ENCODE peak calls at places on chromosomes 11 and 22, in eight cellular contexts. P, E, D, N, F, C, A and Z are unnamed samples.

GRCh38 chr22:39431821-39432251 is 25.0 kb upstream of the MGAT3 start:
- DNase-seq in P (no peak), E (no peak), D (peak; percentile 2), N (peak; percentile 62), F (no peak), C (no peak), A (no peak), Z (no peak)

GRCh38 chr11:68946416-68947090 is 34.2 kb downstream of the MRGPRD start:
- DNase-seq in P (no peak), E (peak; percentile 12), D (peak; percentile 50), N (peak; percentile 93), F (no peak), C (no peak), A (peak; percentile 26), Z (no peak)

GRCh38 chr22:37186228-37186996 is 1.6 kb downstream of the C1QTNF6 start:
- DNase-seq in P (peak; percentile 97), E (peak; percentile 60), D (no peak), N (peak; percentile 58), F (peak; percentile 87), C (peak; percentile 68), A (peak; percentile 85), Z (peak; percentile 81)

GRCh38 chr22:45832180-45832579 is 144.8 kb downstream of the WNT7B start:
- DNase-seq in P (no peak), E (no peak), D (no peak), N (no peak), F (peak; percentile 67), C (no peak), A (no peak), Z (no peak)

GRCh38 chr22:39994046-39994565 is 648 bp upstream of the FAM83F start:
- DNase-seq in P (no peak), E (no peak), D (no peak), N (no peak), F (no peak), C (no peak), A (no peak), Z (no peak)

GRCh38 chr22:49573109-49573765 is 254.4 kb downstream of the BRD1 start:
- DNase-seq in P (no peak), E (no peak), D (no peak), N (no peak), F (no peak), C (no peak), A (no peak), Z (no peak)

GRCh38 chr11:125282596-125282914 is 118.0 kb downstream of the PKNOX2 start:
- DNase-seq in P (no peak), E (no peak), D (no peak), N (peak; percentile 25), F (no peak), C (no peak), A (no peak), Z (no peak)

GRCh38 chr11:130427049-130427388 is 1.4 kb downstream of the ADAMTS8 start:
- DNase-seq in P (no peak), E (no peak), D (no peak), N (no peak), F (no peak), C (no peak), A (no peak), Z (no peak)

GRCh38 chr11:113567867-113568266 is 92.7 kb upstream of the DRD2 start:
- DNase-seq in P (no peak), E (no peak), D (no peak), N (no peak), F (no peak), C (no peak), A (no peak), Z (no peak)

GRCh38 chr22:36540867-36541642 is 12.1 kb upstream of the EIF3D start:
- DNase-seq in P (no peak), E (peak; percentile 77), D (no peak), N (no peak), F (peak; percentile 55), C (no peak), A (no peak), Z (no peak)

GRCh38 chr22:21975273-21975672 is 7.3 kb downstream of the TOP3B start:
- DNase-seq in P (no peak), E (no peak), D (no peak), N (no peak), F (no peak), C (no peak), A (no peak), Z (no peak)

GRCh38 chr11:9815486-9816136 is 151.7 kb downstream of the SWAP70 start:
- DNase-seq in P (no peak), E (peak; percentile 40), D (no peak), N (peak; percentile 93), F (no peak), C (no peak), A (no peak), Z (no peak)

GRCh38 chr11:88475991-88476418 is 138.5 kb upstream of the CTSC start:
- DNase-seq in P (no peak), E (peak; percentile 53), D (no peak), N (peak; percentile 58), F (no peak), C (no peak), A (no peak), Z (no peak)

GRCh38 chr11:1570001-1570453 is 2.0 kb downstream of the DUSP8 start:
- DNase-seq in P (no peak), E (no peak), D (peak; percentile 59), N (no peak), F (no peak), C (no peak), A (peak; percentile 24), Z (no peak)

GRCh38 chr11:43943931-43944751 is 1.7 kb downstream of the C11orf96 start:
- DNase-seq in P (no peak), E (peak; percentile 30), D (no peak), N (peak; percentile 47), F (peak; percentile 43), C (peak; percentile 61), A (no peak), Z (no peak)

GRCh38 chr11:35163707-35164496 is 24.9 kb downstream of the CD44 start:
- DNase-seq in P (no peak), E (no peak), D (no peak), N (no peak), F (peak; percentile 65), C (peak; percentile 72), A (no peak), Z (peak; percentile 65)

GRCh38 chr22:19903031-19903430 is 38.5 kb upstream of the COMT start:
- DNase-seq in P (no peak), E (no peak), D (no peak), N (no peak), F (no peak), C (no peak), A (peak; percentile 82), Z (no peak)

GRCh38 chr11:121478226-121478894 is 25.6 kb upstream of the SORL1-AS1 start:
- DNase-seq in P (no peak), E (peak; percentile 94), D (no peak), N (no peak), F (no peak), C (no peak), A (no peak), Z (no peak)
- TF ChIP-seq EZH2phosphoT487 in P (no peak), E (no peak), D (no peak), N (no peak), F (no peak), C (no peak), A (no peak), Z (no peak)

GRCh38 chr11:90809581-90809980 is 586.7 kb upstream of the CHORDC1 start:
- DNase-seq in P (no peak), E (no peak), D (no peak), N (no peak), F (no peak), C (no peak), A (no peak), Z (no peak)

GRCh38 chr11:90805172-90805571 is 582.3 kb upstream of the CHORDC1 start:
- DNase-seq in P (no peak), E (peak; percentile 72), D (no peak), N (no peak), F (peak; percentile 9), C (no peak), A (no peak), Z (no peak)

GRCh38 chr11:90803366-90803765 is 580.5 kb upstream of the CHORDC1 start:
- DNase-seq in P (no peak), E (peak; percentile 89), D (no peak), N (no peak), F (peak; percentile 37), C (no peak), A (no peak), Z (no peak)

GRCh38 chr11:90798769-90799168 is 575.9 kb upstream of the CHORDC1 start:
- DNase-seq in P (no peak), E (no peak), D (no peak), N (no peak), F (no peak), C (no peak), A (no peak), Z (no peak)

GRCh38 chr11:90803781-90804180 is 580.9 kb upstream of the CHORDC1 start:
- DNase-seq in P (no peak), E (peak; percentile 34), D (no peak), N (no peak), F (no peak), C (no peak), A (no peak), Z (no peak)
- H3K4me2 ChIP-seq in P (peak overlapping the region; percentile 17), E (peak overlapping the region; percentile 86), D (no peak overlapping the region), N (no peak overlapping the region), F (no peak overlapping the region), C (no peak overlapping the region), A (no peak overlapping the region), Z (no peak overlapping the region)

GRCh38 chr11:132840220-132840619 is 692.1 kb downstream of the OPCML start:
- DNase-seq in P (no peak), E (no peak), D (no peak), N (no peak), F (no peak), C (no peak), A (no peak), Z (no peak)

GRCh38 chr11:132844956-132845355 is 687.3 kb downstream of the OPCML start:
- DNase-seq in P (no peak), E (peak; percentile 67), D (peak; percentile 32), N (peak; percentile 91), F (no peak), C (no peak), A (no peak), Z (no peak)

GRCh38 chr11:132840660-132841059 is 691.6 kb downstream of the OPCML start:
- DNase-seq in P (no peak), E (no peak), D (no peak), N (no peak), F (no peak), C (no peak), A (no peak), Z (no peak)

GRCh38 chr11:132838621-132839020 is 693.7 kb downstream of the OPCML start:
- DNase-seq in P (no peak), E (no peak), D (peak; percentile 11), N (peak; percentile 64), F (no peak), C (no peak), A (no peak), Z (no peak)

GRCh38 chr11:132839226-132839625 is 693.1 kb downstream of the OPCML start:
- DNase-seq in P (no peak), E (no peak), D (no peak), N (no peak), F (no peak), C (no peak), A (no peak), Z (no peak)
- H3K9me2 ChIP-seq in P (no peaks in the 10 kb centered on the region), E (no peaks in the 10 kb centered on the region), D (no peaks in the 10 kb centered on the region), N (no peaks in the 10 kb centered on the region), F (no peaks in the 10 kb centered on the region), C (no peaks in the 10 kb centered on the region), A (no peaks in the 10 kb centered on the region), Z (no peaks in the 10 kb centered on the region)

DNA sequence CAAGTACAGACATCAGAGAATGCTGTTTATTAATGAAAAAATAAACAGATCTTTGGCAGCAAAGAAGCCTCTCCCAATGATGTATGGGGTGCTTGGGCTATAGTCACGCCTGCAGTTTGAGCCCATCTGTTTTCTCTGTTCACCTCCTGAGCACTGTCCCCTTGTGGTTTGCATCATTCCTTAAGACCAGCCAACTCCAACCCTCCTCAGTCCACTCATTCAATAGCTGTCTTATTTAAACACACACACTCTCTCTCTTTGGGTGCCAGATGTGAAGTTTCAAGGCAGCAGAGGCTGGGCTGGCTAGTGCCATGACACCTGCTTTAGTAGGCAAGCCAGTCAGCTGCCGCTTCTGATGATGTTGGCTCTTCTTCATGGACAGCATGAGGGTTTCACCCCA is 58.1 kb downstream of the POLD3 start:
- DNase-seq in P (no peak), E (no peak), D (no peak), N (peak; percentile 15), F (no peak), C (no peak), A (no peak), Z (no peak)
- TF ChIP-seq EZH2phosphoT487 in P (no peak), E (no peak), D (no peak), N (no peak), F (no peak), C (no peak), A (no peak), Z (no peak)